ENCODE peak calls at places on chromosome 4, in five cellular contexts. K, M, Z, O and V are unnamed samples. For H3K27me3, the result is how much of the 10 kb centered on the place peaks cover.

GRCh38 chr4:110609044-110609750 is 13.7 kb downstream of the PITX2 start:
- DNase-seq in K (no peak), M (no peak), Z (peak), O (no peak), V (no peak)

GRCh38 chr4:165112258-165113156 is at the start of gene TMEM192:
- DNase-seq in K (peak), M (peak), Z (peak), O (peak), V (peak)

GRCh38 chr4:45350438-45350837 is 624.1 kb upstream of the GNPDA2 start:
- DNase-seq in K (no peak), M (peak), Z (no peak), O (peak), V (peak)

GRCh38 chr4:150181536-150181935 is 103.3 kb downstream of the DCLK2 start:
- DNase-seq in K (no peak), M (peak), Z (peak), O (peak), V (peak)

GRCh38 chr4:170652571-170652970 is 562.8 kb upstream of the AADAT start:
- DNase-seq in K (no peak), M (no peak), Z (no peak), O (peak), V (no peak)

GRCh38 chr4:157075811-157076577 is at the start of gene GLRB:
- DNase-seq in K (no peak), M (peak), Z (peak), O (peak), V (no peak)

GRCh38 chr4:181650033-181650825 is 593.0 kb upstream of the TENM3 start:
- DNase-seq in K (no peak), M (no peak), Z (no peak), O (peak), V (no peak)

GRCh38 chr4:41305486-41305885 is 48.8 kb downstream of the UCHL1 start:
- DNase-seq in K (no peak), M (no peak), Z (no peak), O (no peak), V (no peak)

GRCh38 chr4:2413821-2414610 is 4.4 kb downstream of the ZFYVE28 start:
- DNase-seq in K (peak), M (peak), Z (peak), O (no peak), V (peak)

GRCh38 chr4:88446124-88446523 is 10.8 kb upstream of the HERC5 start:
- DNase-seq in K (no peak), M (peak), Z (no peak), O (peak), V (no peak)

GRCh38 chr4:17814140-17814539 is 3.4 kb downstream of the NCAPG start:
- DNase-seq in K (peak), M (no peak), Z (no peak), O (peak), V (no peak)

GRCh38 chr4:129384974-129385373 is 289.0 kb downstream of the C4orf33 start:
- DNase-seq in K (no peak), M (no peak), Z (no peak), O (no peak), V (no peak)

GRCh38 chr4:85812776-85813175 is 337.8 kb downstream of the ARHGAP24 start:
- DNase-seq in K (no peak), M (no peak), Z (no peak), O (peak), V (no peak)

GRCh38 chr4:168877407-168877778 is 132.7 kb downstream of the CBR4 start:
- DNase-seq in K (no peak), M (peak), Z (no peak), O (no peak), V (no peak)

GRCh38 chr4:165328708-165329107 is 1.2 kb downstream of the MSMO1 start:
- DNase-seq in K (peak), M (peak), Z (peak), O (no peak), V (no peak)

GRCh38 chr4:147591048-147591577 is 26.1 kb upstream of the TMEM184C start:
- DNase-seq in K (no peak), M (no peak), Z (no peak), O (no peak), V (no peak)

GRCh38 chr4:105710678-105711077 is 2.1 kb downstream of the GSTCD start:
- DNase-seq in K (peak), M (no peak), Z (no peak), O (peak), V (no peak)

GRCh38 chr4:139247241-139247640 is 32.8 kb downstream of the MGARP start:
- DNase-seq in K (no peak), M (no peak), Z (no peak), O (peak), V (no peak)

GRCh38 chr4:139658185-139658584 is 7.4 kb upstream of the MGST2 start:
- DNase-seq in K (no peak), M (peak), Z (peak), O (no peak), V (no peak)

GRCh38 chr4:153792007-153792892 is 3.4 kb upstream of the SFRP2 start:
- DNase-seq in K (peak), M (peak), Z (peak), O (peak), V (no peak)

GRCh38 chr4:151801547-151802516 is 41.0 kb upstream of the GATB start:
- DNase-seq in K (peak), M (peak), Z (peak), O (peak), V (peak)

GRCh38 chr4:150501983-150502382 is 80.0 kb upstream of the MAB21L2 start:
- DNase-seq in K (no peak), M (no peak), Z (no peak), O (peak), V (no peak)

GRCh38 chr4:26256016-26256415 is 64.8 kb upstream of the RBPJ start:
- DNase-seq in K (no peak), M (no peak), Z (no peak), O (peak), V (no peak)

GRCh38 chr4:8244931-8245460 is 24.6 kb upstream of the HTRA3 start:
- DNase-seq in K (no peak), M (no peak), Z (no peak), O (no peak), V (no peak)

GRCh38 chr4:74933562-74934015 is 673 bp downstream of the PARM1 start:
- DNase-seq in K (no peak), M (peak), Z (peak), O (peak), V (peak)

GRCh38 chr4:142741995-142742394 is 104.1 kb downstream of the INPP4B start:
- DNase-seq in K (no peak), M (peak), Z (peak), O (no peak), V (no peak)

GRCh38 chr4:116478343-116478742 is 607.0 kb downstream of the TRAM1L1 start:
- DNase-seq in K (no peak), M (no peak), Z (no peak), O (no peak), V (no peak)

GRCh38 chr4:147157860-147158701 is 212.4 kb upstream of the TTC29 start:
- DNase-seq in K (no peak), M (peak), Z (peak), O (peak), V (no peak)

GRCh38 chr4:110046588-110047049 is 133.9 kb downstream of the EGF start:
- DNase-seq in K (no peak), M (no peak), Z (no peak), O (peak), V (no peak)

GRCh38 chr4:178664636-178665035 is 1222.4 kb upstream of the AGA start:
- DNase-seq in K (no peak), M (no peak), Z (no peak), O (no peak), V (no peak)

GRCh38 chr4:1602621-1603412 is 81.3 kb downstream of the FAM53A start:
- DNase-seq in K (no peak), M (no peak), Z (no peak), O (no peak), V (no peak)

GRCh38 chr4:66178901-66179300 is 508.6 kb upstream of the EPHA5 start:
- DNase-seq in K (no peak), M (peak), Z (peak), O (peak), V (no peak)

GRCh38 chr4:139115226-139115625 is 61.8 kb downstream of the ELF2 start:
- DNase-seq in K (no peak), M (no peak), Z (no peak), O (no peak), V (no peak)

GRCh38 chr4:56723201-56723605 is 42.1 kb upstream of the HOPX start:
- DNase-seq in K (no peak), M (no peak), Z (no peak), O (no peak), V (no peak)

GRCh38 chr4:4323705-4324534 is 33.9 kb downstream of the ZBTB49 start:
- DNase-seq in K (peak), M (peak), Z (no peak), O (peak), V (no peak)

GRCh38 chr4:54661156-54661555 is 3.4 kb downstream of the KIT start:
- DNase-seq in K (no peak), M (no peak), Z (no peak), O (peak), V (no peak)

GRCh38 chr4:54659213-54660144 is 1.7 kb downstream of the KIT start:
- DNase-seq in K (peak), M (peak), Z (peak), O (peak), V (no peak)

GRCh38 chr4:54661686-54662085 is 3.9 kb downstream of the KIT start:
- DNase-seq in K (no peak), M (no peak), Z (no peak), O (peak), V (no peak)

GRCh38 chr4:54660591-54660990 is 2.8 kb downstream of the KIT start:
- DNase-seq in K (no peak), M (no peak), Z (no peak), O (no peak), V (no peak)

DNA sequence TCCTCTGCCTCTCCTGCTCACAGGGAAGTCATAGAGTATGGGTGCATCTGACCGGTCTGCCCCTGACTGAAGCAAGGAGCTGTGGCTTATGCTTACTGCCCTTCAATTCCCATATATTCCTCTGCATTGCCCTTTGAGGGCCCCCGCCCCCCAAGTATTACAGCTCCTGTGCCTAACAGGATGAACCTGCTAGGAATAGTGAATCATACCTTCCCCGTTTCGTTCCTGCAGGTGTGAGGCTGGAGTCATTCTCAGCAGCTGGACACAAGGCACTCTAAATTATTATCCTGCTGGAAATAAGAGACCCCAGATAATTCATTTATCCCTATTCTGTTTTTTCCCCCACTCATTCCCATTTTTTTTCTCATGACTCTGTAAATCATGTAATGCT is 2.4 kb downstream of the KIT start:
- DNase-seq in K (no peak), M (no peak), Z (no peak), O (no peak), V (no peak)
- H3K27me3 ChIP-seq in K (under half), M (under half), Z (half or more), O (under half), V (under half)

GRCh38 chr4:100576570-100576969 is 58.7 kb upstream of the EMCN start:
- DNase-seq in K (no peak), M (peak), Z (no peak), O (no peak), V (no peak)
- TF ChIP-seq CTCF in K (no peak), M (peak), Z (peak), O (no peak), V (no peak)

GRCh38 chr4:108171541-108172230 is 3.0 kb upstream of the LEF1 start:
- DNase-seq in K (no peak), M (peak), Z (peak), O (peak), V (no peak)

GRCh38 chr4:108172231-108172779 is 3.6 kb upstream of the LEF1 start:
- DNase-seq in K (no peak), M (peak), Z (peak), O (peak), V (peak)

GRCh38 chr4:108170729-108171540 is 2.2 kb upstream of the LEF1 start:
- DNase-seq in K (peak), M (peak), Z (peak), O (no peak), V (no peak)

GRCh38 chr4:108173599-108174057 is 4.9 kb upstream of the LEF1 start:
- DNase-seq in K (peak), M (no peak), Z (no peak), O (no peak), V (no peak)

GRCh38 chr4:108172780-108173598 is 4.3 kb upstream of the LEF1 start:
- DNase-seq in K (peak), M (peak), Z (peak), O (peak), V (peak)
- TF ChIP-seq EZH2 in K (no peak), M (no peak), Z (peak), O (peak), V (no peak)

DNA sequence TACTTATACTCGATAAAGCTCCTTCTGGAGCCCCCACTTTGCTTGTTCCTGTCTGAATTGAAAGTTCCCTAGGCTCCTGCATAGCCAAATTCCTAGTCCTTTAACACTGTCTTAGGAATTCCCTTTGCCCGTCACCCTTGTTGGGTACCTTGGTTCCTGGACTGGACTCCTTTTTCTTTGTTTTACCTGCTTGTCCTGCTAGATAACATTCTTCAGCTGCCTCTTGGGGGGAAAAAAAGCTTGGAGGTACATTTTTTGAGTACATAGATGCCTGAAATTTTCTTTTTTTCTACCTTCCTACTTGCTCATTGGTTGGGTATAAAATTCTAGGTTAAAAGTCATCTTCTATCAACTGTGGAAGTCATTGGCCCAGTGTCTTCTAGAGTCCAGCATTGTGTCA is 154.8 kb upstream of the RAPGEF2 start:
- DNase-seq in K (no peak), M (peak), Z (no peak), O (no peak), V (no peak)
- H3K27me3 ChIP-seq in K (under half), M (under half), Z (under half), O (under half), V (under half)

GRCh38 chr4:39410415-39410814 is 3.7 kb downstream of the KLB start:
- DNase-seq in K (no peak), M (no peak), Z (no peak), O (no peak), V (no peak)
- TF ChIP-seq CTCF in K (peak), M (peak), Z (peak), O (peak), V (no peak)

GRCh38 chr4:173525118-173526033 is 4.7 kb downstream of the HAND2 start:
- DNase-seq in K (peak), M (peak), Z (peak), O (no peak), V (no peak)
- TF ChIP-seq EZH2 in K (no peak), M (peak), Z (peak), O (peak), V (no peak)

GRCh38 chr4:5927747-5928146 is 34.9 kb upstream of the CRMP1 start:
- DNase-seq in K (no peak), M (no peak), Z (no peak), O (no peak), V (no peak)
- H3K27me3 ChIP-seq in K (under half), M (under half), Z (under half), O (under half), V (under half)

GRCh38 chr4:77465271-77465670 is 140.3 kb upstream of the CXCL13 start:
- DNase-seq in K (no peak), M (peak), Z (no peak), O (peak), V (no peak)
- TF ChIP-seq CTCF in K (no peak), M (peak), Z (peak), O (peak), V (peak)

DNA sequence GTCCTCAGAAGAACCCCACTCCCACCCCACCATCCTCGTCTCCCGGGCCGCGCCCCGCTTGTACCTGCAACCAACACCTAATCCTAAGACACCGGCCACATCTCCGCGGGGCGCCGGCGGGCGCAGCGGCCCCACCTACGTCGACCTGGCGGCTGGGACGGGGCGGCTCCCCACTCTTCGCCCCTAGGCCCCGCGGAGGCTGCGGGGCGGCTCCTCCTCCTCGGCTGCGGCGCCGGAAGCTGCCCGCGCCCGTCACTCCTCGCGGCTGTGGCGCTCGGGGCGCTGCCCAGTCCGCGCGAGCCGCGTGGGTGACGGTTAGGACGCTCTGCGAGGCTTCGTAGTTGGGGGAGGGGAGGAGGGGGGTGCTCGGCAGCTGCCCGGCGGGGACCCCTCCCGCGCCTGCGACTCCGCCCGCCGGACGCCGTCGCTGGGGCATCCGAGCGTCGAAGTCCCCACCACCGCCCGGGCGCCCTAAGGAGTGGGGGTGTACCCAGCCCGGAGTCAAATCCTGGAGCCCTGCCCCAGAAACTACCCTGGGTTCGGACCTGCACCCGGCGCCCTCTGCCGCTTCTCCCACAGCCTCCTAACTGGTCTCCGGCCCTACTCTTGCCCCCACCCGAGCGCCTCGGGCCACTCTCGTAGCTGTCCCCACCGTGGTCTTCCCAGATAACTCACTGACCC is at the start of gene CCDC158:
- DNase-seq in K (no peak), M (peak), Z (no peak), O (peak), V (no peak)
- TF ChIP-seq EZH2 in K (no peak), M (no peak), Z (no peak), O (no peak), V (no peak)